ENCODE peak calls at places on chromosomes 11 and 22, in ten cellular contexts. T, P, M, Z, B, I, K, N, L and D are unnamed samples.

GRCh38 chr11:44110231-44110679 is 14.8 kb downstream of the EXT2 start:
- DNase-seq in T (peak; percentile 9), P (peak; percentile 54), M (peak; percentile 65), Z (peak; percentile 30), B (peak; percentile 72), I (peak; percentile 72), K (no peak), N (peak; percentile 54), L (peak; percentile 64), D (no peak)

GRCh38 chr22:24109649-24110048 is 71.6 kb upstream of the SUSD2 start:
- DNase-seq in T (no peak), P (no peak), M (no peak), Z (no peak), B (no peak), I (no peak), K (no peak), N (no peak), L (no peak), D (no peak)

GRCh38 chr22:20803696-20804324 is 29.9 kb downstream of the SERPIND1 start:
- DNase-seq in T (peak; percentile 12), P (peak; percentile 54), M (peak; percentile 57), Z (peak; percentile 11), B (peak; percentile 30), I (peak; percentile 22), K (no peak), N (peak; percentile 9), L (peak; percentile 46), D (no peak)

GRCh38 chr11:35619030-35619753 is 932 bp downstream of the FJX1 start:
- DNase-seq in T (no peak), P (peak; percentile 64), M (peak; percentile 60), Z (peak; percentile 61), B (peak; percentile 77), I (peak; percentile 37), K (no peak), N (peak; percentile 14), L (peak; percentile 55), D (peak; percentile 63)

GRCh38 chr11:27839226-27839913 is 139.1 kb upstream of the BDNF start:
- DNase-seq in T (no peak), P (no peak), M (no peak), Z (peak; percentile 27), B (peak; percentile 21), I (no peak), K (peak; percentile 16), N (no peak), L (no peak), D (no peak)

GRCh38 chr11:13354335-13354734 is 76.7 kb downstream of the BMAL1 start:
- DNase-seq in T (no peak), P (no peak), M (no peak), Z (no peak), B (no peak), I (no peak), K (no peak), N (no peak), L (peak; percentile 28), D (no peak)

GRCh38 chr11:73343076-73343833 is 32.9 kb upstream of the RELT start:
- DNase-seq in T (no peak), P (no peak), M (no peak), Z (no peak), B (no peak), I (no peak), K (no peak), N (peak; percentile 48), L (no peak), D (no peak)

GRCh38 chr22:25153961-25154685 is 45.5 kb upstream of the CRYBB3 start:
- DNase-seq in T (no peak), P (no peak), M (peak; percentile 84), Z (peak; percentile 57), B (no peak), I (no peak), K (no peak), N (peak; percentile 80), L (no peak), D (peak; percentile 83)

GRCh38 chr22:21758465-21758864 is 22.9 kb upstream of the YPEL1 start:
- DNase-seq in T (no peak), P (no peak), M (no peak), Z (no peak), B (no peak), I (no peak), K (no peak), N (no peak), L (no peak), D (no peak)

GRCh38 chr11:101003468-101003867 is 126.1 kb downstream of the PGR start:
- DNase-seq in T (no peak), P (no peak), M (no peak), Z (no peak), B (peak; percentile 27), I (peak; percentile 1), K (no peak), N (no peak), L (no peak), D (no peak)
- TF ChIP-seq CTCF in T (no peak), P (no peak), M (peak; percentile 27), Z (no peak), B (peak; percentile 18), I (no peak), K (peak; percentile 16), N (no peak), L (no peak), D (peak; percentile 55)

DNA sequence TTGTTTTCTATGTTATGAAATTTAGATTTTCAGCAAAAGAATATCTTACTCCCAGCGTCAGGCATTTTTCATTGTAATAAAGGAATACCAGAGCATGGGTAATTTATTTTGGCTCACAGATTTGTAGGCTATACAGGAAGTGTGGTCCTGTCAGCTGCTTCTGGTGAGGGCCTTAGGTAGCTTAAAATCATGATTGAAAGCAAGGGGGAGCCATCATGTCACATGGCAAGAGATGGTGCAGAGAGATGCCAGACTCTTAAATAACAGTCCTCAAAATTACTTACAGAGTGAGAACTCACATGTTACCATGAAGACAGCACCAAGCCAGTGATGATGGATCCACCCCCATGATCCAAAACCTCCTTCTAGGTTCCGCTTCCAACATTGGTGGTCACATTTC is 825.0 kb upstream of the CHORDC1 start:
- DNase-seq in T (no peak), P (no peak), M (no peak), Z (no peak), B (no peak), I (no peak), K (no peak), N (no peak), L (no peak), D (no peak)
- TF ChIP-seq CTCF in T (no peak), P (no peak), M (no peak), Z (no peak), B (no peak), I (no peak), K (no peak), N (no peak), L (no peak), D (no peak)

DNA sequence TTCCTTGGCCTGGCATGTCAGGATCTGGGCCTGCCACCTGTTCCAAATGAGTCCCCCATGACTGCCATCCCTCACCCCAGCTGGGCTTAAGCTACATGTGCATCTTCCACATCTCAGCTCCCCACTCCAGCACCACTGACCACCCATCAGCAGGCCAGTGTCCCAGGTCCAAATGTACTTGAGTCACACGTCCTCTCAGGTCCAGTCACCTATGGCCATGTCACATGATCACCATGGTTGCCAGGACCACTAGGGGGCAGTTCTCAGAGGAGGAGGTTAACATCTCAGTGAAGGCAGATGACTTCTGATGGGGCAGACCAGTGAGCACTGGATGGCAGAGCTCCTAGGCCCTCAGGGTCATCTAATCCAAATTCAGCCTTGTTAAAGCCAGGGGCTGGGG is 41.9 kb upstream of the WNT11 start:
- DNase-seq in T (no peak), P (no peak), M (no peak), Z (no peak), B (peak; percentile 49), I (peak; percentile 52), K (no peak), N (no peak), L (peak; percentile 27), D (no peak)
- TF ChIP-seq CTCF in T (no peak), P (no peak), M (peak; percentile 31), Z (no peak), B (peak; percentile 49), I (peak; percentile 27), K (peak; percentile 19), N (no peak), L (peak; percentile 25), D (peak; percentile 47)

DNA sequence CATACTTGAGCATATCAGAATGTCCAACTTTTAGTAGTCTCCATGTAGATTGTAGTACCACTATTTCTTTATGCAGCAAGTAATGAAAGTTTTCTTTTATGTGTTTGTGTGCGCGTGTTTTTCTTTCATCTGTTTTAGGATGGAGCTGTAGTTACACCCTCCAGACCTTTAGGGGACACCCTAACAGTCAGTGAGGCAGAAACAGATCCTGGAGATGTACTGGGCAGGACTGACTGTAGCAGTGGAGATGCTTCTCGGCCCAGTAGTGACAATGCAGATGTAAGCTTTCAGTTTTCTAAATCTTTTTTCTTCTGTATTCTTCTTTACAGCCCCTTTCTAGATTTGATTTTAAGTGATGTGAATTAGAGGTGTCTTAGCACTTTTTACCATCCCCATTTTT is 79.9 kb upstream of the GRIK4 start:
- DNase-seq in T (no peak), P (no peak), M (no peak), Z (peak; percentile 73), B (peak; percentile 7), I (peak; percentile 19), K (peak; percentile 35), N (no peak), L (peak; percentile 5), D (no peak)
- TF ChIP-seq CTCF in T (no peak), P (no peak), M (no peak), Z (peak; percentile 44), B (no peak), I (peak; percentile 23), K (peak; percentile 48), N (no peak), L (no peak), D (no peak)

DNA sequence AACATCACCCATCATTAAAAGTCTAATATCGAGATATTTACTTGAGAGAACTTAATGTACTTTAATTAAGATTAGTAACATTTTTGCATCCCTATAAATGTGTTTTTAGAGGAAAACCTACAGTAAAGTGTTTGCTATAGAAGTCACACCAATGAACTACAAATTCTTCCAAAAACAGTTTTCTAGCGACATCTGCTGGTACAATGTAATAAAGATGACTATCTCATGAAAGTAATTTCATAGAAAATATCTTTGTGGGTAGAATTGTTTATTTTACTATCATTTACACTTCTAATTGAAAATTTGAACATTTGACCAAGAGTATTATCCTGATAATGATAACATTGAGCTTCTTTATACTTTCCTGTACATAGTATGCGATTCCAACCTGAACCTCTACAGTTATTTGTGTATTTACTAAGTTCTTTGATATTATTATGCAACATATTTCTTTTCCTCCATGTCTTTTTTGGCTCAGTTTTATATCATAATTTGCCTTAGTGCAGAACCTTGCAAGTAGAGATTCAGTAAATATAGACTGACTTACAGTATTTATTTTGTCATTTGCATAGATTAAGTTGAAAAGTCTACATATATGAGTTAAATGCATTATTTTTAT is 252.7 kb downstream of the TMEM135 start:
- DNase-seq in T (no peak), P (no peak), M (no peak), Z (peak; percentile 45), B (peak; percentile 56), I (peak; percentile 42), K (peak; percentile 25), N (no peak), L (no peak), D (no peak)
- TF ChIP-seq CTCF in T (peak; percentile 75), P (peak; percentile 41), M (peak; percentile 28), Z (no peak), B (peak; percentile 44), I (peak; percentile 86), K (peak; percentile 42), N (peak; percentile 24), L (peak; percentile 77), D (peak; percentile 90)